ENCODE peak calls at places on chromosomes 5 and 9, in eight cellular contexts. J is psoas muscle, R is MCF 10A, L is WTC11, F is GM13977, B is heart left ventricle, A is RWPE1, X is lower lobe of right lung. K is an unnamed sample.

GRCh38 chr5:146632620-146633019 is 116.6 kb upstream of the GPR151 start:
- DNase-seq in A (no peak), F (no peak), R (no peak), L (no peak), J (no peak), B (no peak), X (no peak), K (no peak)

GRCh38 chr5:137389042-137389441 is 110.1 kb downstream of the SPOCK1 start:
- DNase-seq in A (no peak), F (no peak), B (no peak), J (no peak), L (no peak), X (no peak), R (no peak), K (no peak)

GRCh38 chr9:126860077-126860756 is at the start of gene ZBTB34:
- DNase-seq in X (peak), L (peak), J (peak), F (peak), B (peak), R (peak), A (peak), K (peak)

GRCh38 chr9:34377402-34377741 is 674 bp upstream of the MYORG start:
- DNase-seq in R (no peak), A (peak), F (no peak), B (peak), L (peak), J (peak), X (peak), K (no peak)

GRCh38 chr9:136539427-136540412 is 6.1 kb downstream of the NOTCH1 start:
- DNase-seq in X (peak), R (peak), L (peak), A (peak), B (peak), J (peak), F (peak), K (no peak)

GRCh38 chr5:133251296-133252132 is 199.7 kb downstream of the HSPA4 start:
- DNase-seq in B (no peak), J (no peak), F (no peak), L (no peak), R (peak), A (no peak), X (peak), K (no peak)

GRCh38 chr5:100623719-100624118 is 88.5 kb downstream of the FAM174A start:
- DNase-seq in A (peak), L (no peak), X (no peak), J (no peak), R (peak), B (no peak), F (peak), K (no peak)

GRCh38 chr5:145539201-145539600 is 295.9 kb downstream of the PRELID2 start:
- DNase-seq in L (no peak), R (no peak), F (no peak), J (no peak), B (no peak), A (no peak), X (no peak), K (no peak)

GRCh38 chr9:133702798-133703570 is 35.2 kb downstream of the SARDH start:
- DNase-seq in B (no peak), L (peak), R (no peak), X (peak), F (no peak), J (peak), A (no peak), K (no peak)

GRCh38 chr9:75432386-75432785 is 344.1 kb downstream of the OSTF1 start:
- DNase-seq in J (no peak), A (no peak), B (peak), L (no peak), X (no peak), F (no peak), R (no peak), K (no peak)

GRCh38 chr9:136577941-136578619 is 32.2 kb upstream of the NOTCH1 start:
- DNase-seq in R (no peak), F (no peak), A (no peak), J (peak), L (no peak), B (no peak), X (no peak), K (no peak)

GRCh38 chr5:146290318-146290717 is 48.3 kb upstream of the POU4F3 start:
- DNase-seq in B (no peak), X (no peak), A (no peak), J (no peak), L (no peak), F (no peak), R (no peak), K (no peak)

GRCh38 chr9:35079041-35079425 is 709 bp downstream of the FANCG start:
- DNase-seq in A (no peak), F (no peak), L (no peak), X (no peak), R (no peak), J (no peak), B (no peak), K (no peak)

GRCh38 chr5:54722846-54723433 is 205.4 kb downstream of the SNX18 start:
- DNase-seq in B (no peak), R (peak), J (no peak), X (no peak), A (no peak), F (no peak), L (no peak), K (no peak)

GRCh38 chr5:151047814-151048425 is 27.5 kb downstream of the GPX3 start:
- DNase-seq in R (peak), A (no peak), F (no peak), B (peak), X (no peak), L (peak), J (peak), K (no peak)

GRCh38 chr5:32023816-32024215 is 150.3 kb downstream of the GOLPH3 start:
- DNase-seq in X (no peak), L (no peak), A (no peak), B (no peak), J (no peak), R (no peak), F (no peak), K (no peak)

GRCh38 chr5:152466079-152466745 is 61.1 kb upstream of the NMUR2 start:
- DNase-seq in L (no peak), A (no peak), X (no peak), J (no peak), B (no peak), F (no peak), R (no peak), K (no peak)

GRCh38 chr5:148970228-148970627 is 92.6 kb downstream of the SH3TC2 start:
- DNase-seq in J (no peak), A (no peak), R (peak), B (peak), L (no peak), X (peak), F (no peak), K (no peak)

GRCh38 chr5:150640311-150641005 is at the start of gene SYNPO:
- DNase-seq in F (no peak), L (no peak), R (peak), A (peak), X (no peak), J (peak), B (peak), K (no peak)

GRCh38 chr5:76422175-76422574 is 19.1 kb downstream of the IQGAP2 start:
- DNase-seq in B (no peak), F (no peak), J (no peak), A (no peak), R (no peak), L (no peak), X (no peak), K (no peak)

GRCh38 chr9:96173640-96174039 is 128.3 kb downstream of the HSD17B3 start:
- DNase-seq in B (no peak), J (no peak), L (no peak), R (no peak), F (no peak), X (no peak), A (no peak), K (no peak)

GRCh38 chr9:75083188-75083976 is 4.6 kb downstream of the NMRK1 start:
- DNase-seq in X (peak), F (no peak), R (peak), A (peak), J (no peak), L (peak), B (peak), K (no peak)

GRCh38 chr5:151252762-151253603 is at the start of gene GM2A:
- DNase-seq in X (peak), F (peak), J (peak), B (peak), L (peak), R (peak), A (peak), K (peak)

GRCh38 chr5:36156124-36156601 is 4.3 kb downstream of the SKP2 start:
- DNase-seq in R (peak), J (no peak), A (peak), B (no peak), L (no peak), X (no peak), F (no peak), K (no peak)

GRCh38 chr9:134983506-134984371 is 66.0 kb upstream of the FCN1 start:
- DNase-seq in L (no peak), R (no peak), F (no peak), J (no peak), X (no peak), A (no peak), B (no peak), K (no peak)

GRCh38 chr9:125558453-125559084 is 148.4 kb downstream of the MAPKAP1 start:
- DNase-seq in B (peak), X (no peak), J (no peak), F (peak), L (peak), R (peak), A (peak), K (peak)

GRCh38 chr9:127225747-127226646 is 38.6 kb upstream of the GARNL3 start:
- DNase-seq in F (no peak), X (no peak), J (no peak), A (no peak), B (no peak), R (no peak), L (no peak), K (no peak)

GRCh38 chr9:91045036-91045435 is 243.4 kb downstream of the SYK start:
- DNase-seq in F (no peak), B (no peak), L (no peak), J (no peak), A (no peak), R (no peak), X (no peak), K (no peak)

GRCh38 chr5:145764325-145764724 is 70.8 kb downstream of the PRELID2 start:
- DNase-seq in B (no peak), L (no peak), R (no peak), A (no peak), F (no peak), X (no peak), J (no peak), K (no peak)

GRCh38 chr5:141100243-141100805 is at the start of gene PCDHB3:
- DNase-seq in F (no peak), L (peak), X (peak), R (peak), B (peak), A (peak), J (peak), K (no peak)

GRCh38 chr9:137046094-137046787 is at the start of gene NPDC1:
- DNase-seq in J (peak), F (peak), X (peak), A (peak), B (peak), L (peak), R (peak), K (peak)

GRCh38 chr9:80552931-80553330 is 981.2 kb downstream of the TLE4 start:
- DNase-seq in A (no peak), R (peak), J (no peak), X (no peak), F (no peak), B (peak), L (no peak), K (no peak)

GRCh38 chr5:158905281-158905680 is 194.4 kb downstream of the EBF1 start:
- DNase-seq in R (no peak), A (no peak), B (no peak), F (no peak), X (no peak), L (no peak), J (no peak), K (no peak)

GRCh38 chr9:69339620-69340019 is 14.6 kb downstream of the ENTREP1 start:
- DNase-seq in F (no peak), A (no peak), X (no peak), L (no peak), B (peak), R (no peak), J (no peak), K (no peak)

GRCh38 chr5:167895899-167896659 is 395.4 kb upstream of the WWC1 start:
- DNase-seq in X (no peak), F (no peak), B (no peak), L (no peak), J (no peak), A (no peak), R (no peak), K (no peak)

GRCh38 chr9:21611896-21612295 is 129.8 kb upstream of the IFNE start:
- DNase-seq in L (no peak), F (no peak), B (no peak), A (peak), X (no peak), R (peak), J (no peak), K (no peak)

GRCh38 chr5:178359738-178360137 is 127.1 kb upstream of the PHYKPL start:
- DNase-seq in J (peak), L (no peak), R (no peak), F (no peak), B (no peak), X (peak), A (no peak), K (no peak)

GRCh38 chr5:169988947-169989346 is 8.7 kb upstream of the INSYN2B start:
- DNase-seq in X (no peak), R (no peak), B (no peak), J (no peak), A (peak), L (no peak), F (no peak), K (no peak)

GRCh38 chr5:9519537-9519936 is 26.3 kb downstream of the SEMA5A start:
- DNase-seq in X (no peak), J (peak), B (peak), L (no peak), F (no peak), A (no peak), R (peak), K (no peak)

DNA sequence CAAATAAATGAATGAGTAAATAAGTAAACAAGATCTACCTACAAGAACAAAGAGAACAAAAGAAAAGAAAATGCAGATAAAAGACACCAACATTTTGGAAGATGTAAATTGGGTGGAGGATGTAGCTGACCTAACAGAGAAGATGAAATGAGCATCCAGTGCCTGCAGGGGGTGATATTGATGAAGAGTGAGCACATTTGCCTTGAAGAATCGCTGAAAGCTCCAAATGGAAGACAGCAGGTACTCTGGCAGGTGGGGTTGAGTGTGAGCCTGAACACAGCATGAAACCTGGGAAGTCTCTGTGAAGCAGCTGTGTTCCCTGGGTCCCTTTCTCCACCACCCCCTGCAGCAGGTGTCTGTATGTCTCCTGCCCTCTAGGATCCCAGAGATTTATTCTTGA is 125.6 kb downstream of the NXNL2 start:
- DNase-seq in R (peak), L (peak), B (no peak), X (no peak), J (no peak), A (no peak), F (no peak), K (no peak)
- TF ChIP-seq CTCF in R (peak), L (no peak), B (no peak), X (peak), J (no peak), A (no peak), F (peak), K (peak)

DNA sequence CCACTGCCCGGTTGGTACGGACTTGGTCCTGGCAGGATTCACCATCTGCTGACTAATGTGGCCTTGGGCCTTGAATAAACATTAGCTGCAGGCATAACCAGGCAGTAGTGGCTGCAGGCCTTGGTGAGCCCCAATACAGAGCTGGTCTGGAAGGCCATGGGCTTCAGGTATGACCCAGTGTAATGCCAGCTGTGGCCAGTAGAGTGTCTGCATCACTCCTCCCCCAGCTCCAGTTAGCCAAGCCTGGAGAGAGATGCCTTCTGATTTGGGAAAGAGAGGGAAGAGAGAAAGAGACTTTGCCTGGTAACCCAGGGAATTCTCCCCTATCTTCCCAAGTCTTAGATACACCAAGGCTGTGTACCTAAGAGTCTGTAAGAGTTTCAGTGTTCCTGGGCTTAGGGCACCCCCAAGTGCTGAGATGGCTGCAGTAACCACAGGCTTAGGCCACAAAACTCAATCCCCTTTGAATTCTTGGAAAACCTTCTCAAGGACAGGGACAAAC is 5.6 kb upstream of the C5 start:
- DNase-seq in J (no peak), R (peak), A (no peak), X (no peak), F (no peak), B (no peak), L (peak), K (no peak)
- TF ChIP-seq CTCF in J (no peak), R (peak), A (peak), X (peak), F (no peak), B (no peak), L (peak), K (peak)

DNA sequence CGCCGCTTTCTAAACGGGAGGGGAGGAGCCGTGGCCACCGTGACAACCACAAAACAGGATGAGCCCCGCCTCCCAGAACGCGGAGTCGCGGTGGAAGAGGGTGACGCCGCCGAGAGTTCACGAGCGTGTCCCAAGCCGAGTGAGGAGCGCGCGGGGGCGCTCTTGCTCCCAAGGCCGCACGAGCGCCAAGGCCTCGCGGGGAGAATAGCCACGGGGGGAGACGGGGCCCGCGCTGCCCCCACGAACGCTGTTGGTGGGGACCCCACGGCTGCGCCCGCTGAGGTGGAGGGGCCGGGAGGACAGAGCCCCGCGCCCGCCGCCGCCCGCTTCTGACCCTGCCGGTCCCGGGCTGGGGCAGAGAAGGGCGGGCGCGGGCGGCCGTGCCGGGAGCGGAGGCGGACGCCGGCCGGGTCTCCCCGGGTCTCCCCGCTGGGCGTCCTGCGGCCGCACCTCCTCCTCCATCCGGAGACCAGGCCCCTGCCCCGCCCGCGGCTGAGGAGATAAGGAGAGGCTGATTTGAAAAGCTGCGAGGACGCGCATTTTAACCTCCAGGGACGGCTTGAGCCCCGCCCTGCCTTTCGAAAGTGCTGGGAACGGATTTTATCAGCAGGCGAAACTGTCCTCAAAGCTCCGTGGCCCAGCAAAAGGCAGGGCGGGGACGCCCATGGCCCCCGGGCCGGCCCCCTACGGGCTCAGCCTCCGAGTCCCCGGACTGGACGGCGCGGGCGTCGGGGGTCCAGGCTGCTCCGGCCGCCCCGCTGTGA is 3.8 kb upstream of the NKD2 start:
- DNase-seq in X (peak), F (no peak), R (no peak), A (no peak), B (peak), L (peak), J (peak), K (peak)
- TF ChIP-seq CTCF in X (peak), F (peak), R (peak), A (peak), B (peak), L (no peak), J (peak), K (peak)

GRCh38 chr9:27165067-27165466 is 56.0 kb downstream of the TEK start:
- DNase-seq in J (no peak), L (no peak), F (no peak), B (no peak), R (no peak), A (no peak), X (no peak), K (no peak)

GRCh38 chr9:27168951-27169350 is 59.9 kb downstream of the TEK start:
- DNase-seq in L (no peak), X (no peak), J (no peak), A (no peak), B (no peak), R (no peak), F (no peak), K (no peak)

GRCh38 chr9:27162045-27162444 is 53.0 kb downstream of the TEK start:
- DNase-seq in B (no peak), J (no peak), L (no peak), R (no peak), A (no peak), F (no peak), X (no peak), K (no peak)

GRCh38 chr9:27168496-27168895 is 59.5 kb downstream of the TEK start:
- DNase-seq in R (no peak), B (no peak), F (no peak), A (no peak), X (no peak), L (no peak), J (no peak), K (no peak)

GRCh38 chr9:27165670-27166069 is 56.6 kb downstream of the TEK start:
- DNase-seq in B (no peak), X (no peak), A (no peak), R (no peak), L (peak), F (no peak), J (no peak), K (no peak)
- TF ChIP-seq CTCF in B (no peak), X (no peak), A (no peak), R (no peak), L (no peak), F (no peak), J (no peak), K (peak)